ENCODE peak calls at places on chromosome 4, in nine cellular contexts. H, U, G, E, N, X, R, M and I are unnamed samples.

GRCh38 chr4:55756208-55756607 is 63.4 kb upstream of the EXOC1L start:
- DNase-seq in H (no peak), U (no peak), G (no peak), E (no peak), N (no peak), X (no peak), R (no peak), M (no peak), I (no peak)

GRCh38 chr4:126859314-126859713 is 773.4 kb upstream of the INTU start:
- DNase-seq in H (no peak), U (no peak), G (no peak), E (no peak), N (no peak), X (no peak), R (no peak), M (no peak), I (no peak)

GRCh38 chr4:153887217-153887616 is 98.3 kb upstream of the SFRP2 start:
- DNase-seq in H (no peak), U (no peak), G (no peak), E (no peak), N (no peak), X (no peak), R (no peak), M (no peak), I (no peak)

GRCh38 chr4:158129649-158130048 is 43.2 kb downstream of the GASK1B start:
- DNase-seq in H (no peak), U (no peak), G (no peak), E (no peak), N (no peak), X (no peak), R (no peak), M (no peak), I (no peak)

GRCh38 chr4:88791274-88791673 is 93.6 kb upstream of the NAP1L5 start:
- DNase-seq in H (no peak), U (no peak), G (peak; percentile 14), E (peak; percentile 23), N (peak; percentile 11), X (no peak), R (no peak), M (no peak), I (no peak)

GRCh38 chr4:36027203-36027602 is 217.1 kb downstream of the ARAP2 start:
- DNase-seq in H (no peak), U (no peak), G (peak; percentile 82), E (no peak), N (no peak), X (no peak), R (no peak), M (no peak), I (no peak)

GRCh38 chr4:163523791-163524365 is 29.4 kb downstream of the TMA16 start:
- DNase-seq in H (no peak), U (no peak), G (no peak), E (no peak), N (no peak), X (no peak), R (no peak), M (no peak), I (no peak)

GRCh38 chr4:185204238-185204910 is 574 bp upstream of the CFAP97 start:
- DNase-seq in H (no peak), U (no peak), G (peak; percentile 45), E (no peak), N (peak; percentile 60), X (no peak), R (no peak), M (no peak), I (no peak)

GRCh38 chr4:88843067-88843723 is 145.6 kb upstream of the NAP1L5 start:
- DNase-seq in H (peak; percentile 13), U (no peak), G (no peak), E (no peak), N (no peak), X (no peak), R (no peak), M (no peak), I (no peak)

GRCh38 chr4:110085131-110085530 is 113.3 kb downstream of the ELOVL6 start:
- DNase-seq in H (peak; percentile 31), U (no peak), G (no peak), E (no peak), N (peak; percentile 62), X (no peak), R (no peak), M (no peak), I (no peak)

GRCh38 chr4:168723020-168723419 is 226.2 kb downstream of the PALLD start:
- DNase-seq in H (no peak), U (no peak), G (no peak), E (no peak), N (no peak), X (no peak), R (no peak), M (no peak), I (no peak)

GRCh38 chr4:41110050-41110449 is 104.3 kb downstream of the APBB2 start:
- DNase-seq in H (no peak), U (no peak), G (no peak), E (no peak), N (no peak), X (no peak), R (no peak), M (no peak), I (no peak)